ENCODE peak calls at places on chromosomes 3 and 15, in four cellular contexts. E is neuronal stem cell; O is cerebellum; N is stimulated activated CD4-positive, alpha-beta T cell treated with anti-CD3 and anti-CD28 coated beads, Interleukin-4, amount 100 ng/mL, for 1 hour. F is an unnamed sample.

GRCh38 chr3:146090521-146090920 is 70.5 kb downstream of the PLOD2 start:
- DNase-seq in E (no peak), O (no peak), N (no peak), F (no peak)

GRCh38 chr3:57918123-57918837 is 89.9 kb upstream of the FLNB start:
- DNase-seq in E (no peak), O (no peak), N (no peak), F (no peak)

GRCh38 chr15:80339601-80340000 is 64.6 kb upstream of the ARNT2 start:
- DNase-seq in E (no peak), O (no peak), N (no peak), F (no peak)

GRCh38 chr15:43150171-43150929 is 17.0 kb downstream of the TMEM62 start:
- DNase-seq in E (no peak), O (no peak), N (no peak), F (no peak)

GRCh38 chr15:82045179-82045891 is 483 bp downstream of the MEX3B start:
- DNase-seq in E (peak), O (peak), N (peak), F (no peak)

GRCh38 chr3:16441306-16441898 is 72.1 kb downstream of the RFTN1 start:
- DNase-seq in E (no peak), O (no peak), N (no peak), F (no peak)

GRCh38 chr3:58191361-58191991 is 19.3 kb downstream of the DNASE1L3 start:
- DNase-seq in E (no peak), O (no peak), N (no peak), F (no peak)

GRCh38 chr3:65758871-65759598 is 279.7 kb downstream of the MAGI1 start:
- DNase-seq in E (no peak), O (no peak), N (no peak), F (no peak)